ENCODE peak calls at places on chromosomes 13 and 19, in eight cellular contexts. One of them, this sample, is unnamed. For H3K4me1, the result is how much of the 10 kb centered on the place peaks cover.

GRCh38 chr19:45444318-45445041 is 20.8 kb upstream of the ERCC1 start:
- DNase-seq in HepG2: peak
- DNase-seq in Panc1: no peak
- DNase-seq in GM12878: no peak
- DNase-seq in A549: peak
- DNase-seq in K562: peak
- DNase-seq in HCT116: no peak
- DNase-seq in SK-N-SH: peak
- DNase-seq in this sample: peak

GRCh38 chr19:14409157-14410053 is 9.7 kb downstream of the DDX39A start:
- DNase-seq in A549: no peak
- DNase-seq in HepG2: no peak
- DNase-seq in GM12878: no peak
- DNase-seq in K562: no peak
- DNase-seq in SK-N-SH: no peak
- DNase-seq in Panc1: no peak
- DNase-seq in HCT116: no peak
- DNase-seq in this sample: no peak

GRCh38 chr19:10230155-10230903 is 802 bp downstream of the S1PR2 start:
- DNase-seq in Panc1: no peak
- DNase-seq in HCT116: no peak
- DNase-seq in GM12878: no peak
- DNase-seq in HepG2: no peak
- DNase-seq in SK-N-SH: peak
- DNase-seq in K562: no peak
- DNase-seq in A549: no peak
- DNase-seq in this sample: peak

GRCh38 chr19:31274964-31275319 is 74.3 kb downstream of the TSHZ3 start:
- DNase-seq in HepG2: no peak
- DNase-seq in GM12878: no peak
- DNase-seq in Panc1: no peak
- DNase-seq in A549: no peak
- DNase-seq in K562: no peak
- DNase-seq in SK-N-SH: no peak
- DNase-seq in HCT116: no peak
- DNase-seq in this sample: no peak

GRCh38 chr13:24348797-24349515 is 39.6 kb downstream of the C1QTNF9 start:
- DNase-seq in K562: no peak
- DNase-seq in GM12878: no peak
- DNase-seq in Panc1: no peak
- DNase-seq in SK-N-SH: no peak
- DNase-seq in A549: peak
- DNase-seq in HepG2: no peak
- DNase-seq in HCT116: peak
- DNase-seq in this sample: no peak

GRCh38 chr13:44050450-44051063 is 170.9 kb downstream of the LACC1 start:
- DNase-seq in HepG2: peak
- DNase-seq in GM12878: no peak
- DNase-seq in K562: peak
- DNase-seq in SK-N-SH: peak
- DNase-seq in A549: peak
- DNase-seq in Panc1: no peak
- DNase-seq in HCT116: peak
- DNase-seq in this sample: peak

GRCh38 chr13:78326608-78327007 is 276.7 kb downstream of the POU4F1 start:
- DNase-seq in GM12878: no peak
- DNase-seq in Panc1: no peak
- DNase-seq in K562: no peak
- DNase-seq in HepG2: no peak
- DNase-seq in A549: no peak
- DNase-seq in SK-N-SH: peak
- DNase-seq in HCT116: no peak
- DNase-seq in this sample: no peak

GRCh38 chr13:54628383-54628782 is 1599.8 kb downstream of the OLFM4 start:
- DNase-seq in A549: no peak
- DNase-seq in HCT116: no peak
- DNase-seq in SK-N-SH: no peak
- DNase-seq in GM12878: no peak
- DNase-seq in Panc1: no peak
- DNase-seq in HepG2: no peak
- DNase-seq in K562: no peak
- DNase-seq in this sample: no peak

GRCh38 chr13:44815507-44816074 is 173.7 kb downstream of the NUFIP1 start:
- DNase-seq in SK-N-SH: no peak
- DNase-seq in A549: peak
- DNase-seq in K562: no peak
- DNase-seq in GM12878: no peak
- DNase-seq in HepG2: peak
- DNase-seq in HCT116: peak
- DNase-seq in Panc1: no peak
- DNase-seq in this sample: peak

GRCh38 chr19:32220951-32221350 is 124.5 kb upstream of the ZNF507 start:
- DNase-seq in Panc1: no peak
- DNase-seq in K562: no peak
- DNase-seq in HCT116: no peak
- DNase-seq in SK-N-SH: no peak
- DNase-seq in HepG2: no peak
- DNase-seq in GM12878: no peak
- DNase-seq in A549: no peak
- DNase-seq in this sample: no peak

DNA sequence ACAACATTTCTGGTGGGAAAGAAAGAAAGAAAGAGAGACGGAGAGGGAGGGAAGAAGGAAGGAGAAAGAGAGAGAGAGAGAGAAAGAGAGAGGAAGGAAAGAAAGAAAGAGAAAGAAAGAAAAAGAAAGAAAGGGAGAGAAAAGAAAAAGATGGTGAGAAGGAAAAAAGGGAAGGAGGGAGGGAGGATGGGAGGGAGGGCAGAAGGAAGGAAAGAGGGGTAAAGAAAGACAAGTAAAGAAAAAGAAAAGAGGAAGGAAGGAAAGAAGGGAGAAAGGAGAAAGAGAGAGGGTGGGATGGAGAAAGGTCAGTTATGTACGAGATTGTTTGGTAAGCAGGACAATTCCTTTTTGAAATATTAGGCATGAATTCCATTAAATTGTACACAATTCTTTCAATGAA is 145.3 kb downstream of the SPRY2 start:
- DNase-seq in A549: no peak
- DNase-seq in Panc1: no peak
- DNase-seq in HepG2: no peak
- DNase-seq in K562: no peak
- DNase-seq in SK-N-SH: no peak
- DNase-seq in GM12878: no peak
- DNase-seq in HCT116: no peak
- DNase-seq in this sample: no peak
- H3K4me1 ChIP-seq in A549: under half
- H3K4me1 ChIP-seq in Panc1: under half
- H3K4me1 ChIP-seq in HepG2: under half
- H3K4me1 ChIP-seq in K562: under half
- H3K4me1 ChIP-seq in SK-N-SH: under half
- H3K4me1 ChIP-seq in GM12878: under half
- H3K4me1 ChIP-seq in HCT116: under half
- H3K4me1 ChIP-seq in this sample: under half

GRCh38 chr13:80884031-80884785 is 543.3 kb upstream of the SPRY2 start:
- DNase-seq in A549: no peak
- DNase-seq in Panc1: no peak
- DNase-seq in K562: no peak
- DNase-seq in HepG2: no peak
- DNase-seq in GM12878: no peak
- DNase-seq in HCT116: no peak
- DNase-seq in SK-N-SH: no peak
- DNase-seq in this sample: no peak
- TF ChIP-seq REST in A549: no peak
- TF ChIP-seq REST in Panc1: no peak
- TF ChIP-seq REST in K562: no peak
- TF ChIP-seq REST in HepG2: no peak
- TF ChIP-seq REST in GM12878: no peak
- TF ChIP-seq REST in HCT116: no peak
- TF ChIP-seq REST in SK-N-SH: no peak
- TF ChIP-seq REST in this sample: no peak

GRCh38 chr13:71625183-71625582 is 241.8 kb downstream of the DACH1 start:
- DNase-seq in HCT116: no peak
- DNase-seq in Panc1: no peak
- DNase-seq in SK-N-SH: no peak
- DNase-seq in A549: no peak
- DNase-seq in HepG2: no peak
- DNase-seq in K562: no peak
- DNase-seq in GM12878: no peak
- DNase-seq in this sample: no peak

GRCh38 chr13:71621152-71622124 is 245.6 kb downstream of the DACH1 start:
- DNase-seq in GM12878: no peak
- DNase-seq in HepG2: no peak
- DNase-seq in HCT116: no peak
- DNase-seq in K562: no peak
- DNase-seq in Panc1: no peak
- DNase-seq in SK-N-SH: peak
- DNase-seq in A549: no peak
- DNase-seq in this sample: peak

GRCh38 chr13:71625694-71626093 is 241.3 kb downstream of the DACH1 start:
- DNase-seq in SK-N-SH: no peak
- DNase-seq in HCT116: no peak
- DNase-seq in A549: no peak
- DNase-seq in HepG2: no peak
- DNase-seq in Panc1: no peak
- DNase-seq in GM12878: no peak
- DNase-seq in K562: no peak
- DNase-seq in this sample: no peak

GRCh38 chr13:71626396-71626795 is 240.6 kb downstream of the DACH1 start:
- DNase-seq in HepG2: no peak
- DNase-seq in GM12878: no peak
- DNase-seq in Panc1: no peak
- DNase-seq in SK-N-SH: no peak
- DNase-seq in HCT116: no peak
- DNase-seq in A549: no peak
- DNase-seq in K562: no peak
- DNase-seq in this sample: no peak

GRCh38 chr13:71624641-71625040 is 242.4 kb downstream of the DACH1 start:
- DNase-seq in HepG2: no peak
- DNase-seq in Panc1: no peak
- DNase-seq in A549: no peak
- DNase-seq in GM12878: no peak
- DNase-seq in K562: no peak
- DNase-seq in SK-N-SH: no peak
- DNase-seq in HCT116: no peak
- DNase-seq in this sample: no peak
- H3K4me1 ChIP-seq in HepG2: under half
- H3K4me1 ChIP-seq in Panc1: under half
- H3K4me1 ChIP-seq in A549: under half
- H3K4me1 ChIP-seq in GM12878: under half
- H3K4me1 ChIP-seq in K562: under half
- H3K4me1 ChIP-seq in SK-N-SH: under half
- H3K4me1 ChIP-seq in HCT116: under half
- H3K4me1 ChIP-seq in this sample: under half

DNA sequence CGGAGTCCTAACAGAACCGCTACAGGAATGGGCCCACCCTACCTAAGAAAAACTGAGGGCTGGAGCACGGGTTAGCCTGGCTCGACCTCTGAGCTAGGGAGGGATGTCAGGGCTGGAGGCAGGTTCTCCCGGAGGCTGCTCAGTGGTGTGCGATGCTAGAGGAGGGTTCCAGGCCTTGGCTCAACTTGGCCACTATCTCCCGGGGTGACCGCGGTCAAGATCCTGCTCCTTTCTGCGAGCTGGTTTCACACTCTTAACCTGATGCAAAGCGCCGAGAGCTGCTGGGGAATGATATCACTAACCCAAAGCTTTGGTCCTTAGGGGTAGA is 301 bp downstream of the POP4 start:
- DNase-seq in GM12878: no peak
- DNase-seq in Panc1: no peak
- DNase-seq in HCT116: no peak
- DNase-seq in K562: no peak
- DNase-seq in SK-N-SH: no peak
- DNase-seq in HepG2: no peak
- DNase-seq in A549: no peak
- DNase-seq in this sample: no peak
- TF ChIP-seq REST in GM12878: no peak
- TF ChIP-seq REST in Panc1: no peak
- TF ChIP-seq REST in HCT116: no peak
- TF ChIP-seq REST in K562: no peak
- TF ChIP-seq REST in SK-N-SH: no peak
- TF ChIP-seq REST in HepG2: no peak
- TF ChIP-seq REST in A549: no peak
- TF ChIP-seq REST in this sample: no peak

GRCh38 chr13:40975441-40975840 is 43.7 kb downstream of the ELF1 start:
- DNase-seq in SK-N-SH: no peak
- DNase-seq in HCT116: no peak
- DNase-seq in K562: no peak
- DNase-seq in A549: no peak
- DNase-seq in GM12878: no peak
- DNase-seq in Panc1: no peak
- DNase-seq in HepG2: no peak
- DNase-seq in this sample: no peak
- H3K4me1 ChIP-seq in SK-N-SH: under half
- H3K4me1 ChIP-seq in HCT116: under half
- H3K4me1 ChIP-seq in K562: under half
- H3K4me1 ChIP-seq in A549: under half
- H3K4me1 ChIP-seq in GM12878: under half
- H3K4me1 ChIP-seq in Panc1: under half
- H3K4me1 ChIP-seq in HepG2: half or more
- H3K4me1 ChIP-seq in this sample: under half

This sample was measured in GM23338.